ENCODE peak calls at places on chromosomes 4 and X, in seven cellular contexts. D is heart right ventricle; B is AG09309; T is cardiac fibroblast; I is activated naive CD4-positive, alpha-beta T cell; R is AG10803; G is AG20443. C is an unnamed sample.

GRCh38 chr4:80216100-80216761 is 18.9 kb downstream of the PRDM8 start:
- DNase-seq in D (no peak), G (no peak), T (no peak), R (no peak), B (no peak), I (no peak), C (no peak)

GRCh38 chrX:65679071-65679540 is 11.7 kb downstream of the MSN start:
- DNase-seq in I (no peak), R (no peak), D (peak), G (no peak), B (no peak), T (no peak), C (no peak)

GRCh38 chrX:11787564-11787963 is 29.5 kb downstream of the MSL3 start:
- DNase-seq in B (no peak), T (peak), G (peak), D (peak), R (peak), I (peak), C (peak)

GRCh38 chr4:152359208-152360044 is 176.5 kb downstream of the FBXW7 start:
- DNase-seq in G (no peak), D (no peak), B (no peak), R (no peak), I (no peak), T (no peak), C (no peak)

GRCh38 chrX:112545051-112545450 is 134.7 kb downstream of the LHFPL1 start:
- DNase-seq in D (no peak), G (no peak), B (no peak), T (no peak), R (no peak), I (no peak), C (no peak)

GRCh38 chrX:47185241-47185640 is 8.4 kb upstream of the UBA1 start:
- DNase-seq in G (no peak), R (no peak), D (no peak), I (no peak), T (no peak), B (no peak), C (peak)

GRCh38 chr4:53919605-53920004 is 144.8 kb downstream of the CHIC2 start:
- DNase-seq in B (no peak), G (no peak), D (no peak), R (peak), T (no peak), I (no peak), C (no peak)

GRCh38 chr4:89640620-89641366 is 196.2 kb downstream of the SNCA start:
- DNase-seq in B (peak), G (peak), T (peak), R (peak), I (peak), D (peak), C (no peak)

GRCh38 chrX:7059214-7059838 is 88.2 kb upstream of the STS start:
- DNase-seq in G (no peak), R (no peak), T (no peak), I (no peak), B (no peak), D (no peak), C (no peak)

GRCh38 chr4:101600287-101600686 is 190.2 kb upstream of the BANK1 start:
- DNase-seq in B (no peak), I (no peak), T (no peak), R (no peak), G (no peak), D (no peak), C (no peak)

GRCh38 chr4:127214936-127215335 is 417.8 kb upstream of the INTU start:
- DNase-seq in G (no peak), R (no peak), B (no peak), T (no peak), I (no peak), D (no peak), C (no peak)

GRCh38 chrX:134798472-134798871 is 140.2 kb upstream of the PLAC1 start:
- DNase-seq in T (no peak), I (no peak), G (no peak), B (no peak), R (no peak), D (no peak), C (no peak)

GRCh38 chrX:106170318-106170717 is 2.2 kb downstream of the PWWP3B start:
- DNase-seq in T (peak), R (peak), B (no peak), D (no peak), I (no peak), G (no peak), C (no peak)

GRCh38 chr4:119865389-119865788 is 201.3 kb downstream of the MAD2L1 start:
- DNase-seq in R (no peak), B (no peak), D (no peak), I (no peak), T (no peak), G (no peak), C (no peak)

GRCh38 chrX:21479695-21480280 is 105.6 kb downstream of the CNKSR2 start:
- DNase-seq in B (peak), G (peak), I (peak), T (peak), R (peak), D (peak), C (no peak)